ENCODE peak calls at places on chromosome 4, in nine cellular contexts. B is IMR-90, D is stomach, Z is tibial artery, H is uterus, J is thoracic aorta, L is tibial nerve, E is K562, V is GM12878. T is an unnamed sample.

GRCh38 chr4:94758141-94758699 is 465 bp downstream of the BMPR1B start:
- DNase-seq in B (no peak), D (no peak), Z (peak; percentile 73), H (peak; percentile 25), J (no peak), L (peak; percentile 42), E (no peak), V (no peak), T (peak; percentile 24)

GRCh38 chr4:22552802-22553201 is 36.9 kb upstream of the ADGRA3 start:
- DNase-seq in B (no peak), D (no peak), Z (no peak), H (no peak), J (no peak), L (no peak), E (no peak), V (no peak), T (no peak)

GRCh38 chr4:53026233-53026632 is 164.1 kb downstream of the RASL11B start:
- DNase-seq in B (peak; percentile 25), D (no peak), Z (no peak), H (no peak), J (no peak), L (no peak), E (no peak), V (no peak), T (no peak)

GRCh38 chr4:2256156-2256731 is 5.7 kb downstream of the MXD4 start:
- DNase-seq in B (no peak), D (peak; percentile 67), Z (peak; percentile 85), H (peak; percentile 43), J (peak; percentile 22), L (peak; percentile 21), E (no peak), V (no peak), T (no peak)

GRCh38 chr4:139972305-139972704 is 181.7 kb downstream of the MAML3 start:
- DNase-seq in B (no peak), D (no peak), Z (no peak), H (no peak), J (no peak), L (no peak), E (no peak), V (no peak), T (no peak)

GRCh38 chr4:2914220-2915126 is 48.7 kb downstream of the NOP14 start:
- DNase-seq in B (no peak), D (no peak), Z (no peak), H (no peak), J (no peak), L (no peak), E (no peak), V (no peak), T (no peak)

GRCh38 chr4:23981328-23981727 is 91.5 kb upstream of the PPARGC1A start:
- DNase-seq in B (peak; percentile 55), D (no peak), Z (no peak), H (no peak), J (no peak), L (no peak), E (no peak), V (no peak), T (no peak)

GRCh38 chr4:14863420-14864364 is 138.6 kb upstream of the CPEB2 start:
- DNase-seq in B (no peak), D (no peak), Z (no peak), H (no peak), J (no peak), L (no peak), E (no peak), V (no peak), T (no peak)

GRCh38 chr4:47075919-47076318 is 44.6 kb downstream of the GABRB1 start:
- DNase-seq in B (no peak), D (no peak), Z (no peak), H (no peak), J (no peak), L (no peak), E (no peak), V (no peak), T (no peak)

GRCh38 chr4:39931441-39931901 is 46.2 kb downstream of the PDS5A start:
- DNase-seq in B (no peak), D (no peak), Z (no peak), H (no peak), J (no peak), L (no peak), E (no peak), V (no peak), T (no peak)

GRCh38 chr4:1600211-1600780 is 83.8 kb downstream of the FAM53A start:
- DNase-seq in B (no peak), D (no peak), Z (no peak), H (no peak), J (no peak), L (no peak), E (no peak), V (no peak), T (no peak)

GRCh38 chr4:26132858-26133257 is 188.0 kb upstream of the RBPJ start:
- DNase-seq in B (no peak), D (no peak), Z (no peak), H (no peak), J (no peak), L (no peak), E (peak; percentile 6), V (no peak), T (no peak)

GRCh38 chr4:145808848-145809512 is 129.0 kb downstream of the C4orf51 start:
- DNase-seq in B (no peak), D (no peak), Z (no peak), H (no peak), J (no peak), L (no peak), E (no peak), V (no peak), T (no peak)

GRCh38 chr4:58560736-58561135 is 1450.6 kb upstream of the IGFBP7 start:
- DNase-seq in B (no peak), D (no peak), Z (no peak), H (no peak), J (no peak), L (no peak), E (no peak), V (no peak), T (no peak)

GRCh38 chr4:188754372-188755002 is 615.2 kb downstream of the TRIML1 start:
- DNase-seq in B (no peak), D (no peak), Z (no peak), H (no peak), J (no peak), L (no peak), E (no peak), V (no peak), T (no peak)

GRCh38 chr4:105350859-105351494 is 122.9 kb downstream of the PPA2 start:
- DNase-seq in B (peak; percentile 83), D (no peak), Z (no peak), H (no peak), J (no peak), L (no peak), E (no peak), V (no peak), T (no peak)

GRCh38 chr4:183639291-183639690 is 19.7 kb downstream of the RWDD4 start:
- DNase-seq in B (peak; percentile 24), D (no peak), Z (no peak), H (no peak), J (no peak), L (no peak), E (no peak), V (no peak), T (no peak)

GRCh38 chr4:143555676-143556075 is 42.2 kb downstream of the SMARCA5 start:
- DNase-seq in B (peak; percentile 5), D (no peak), Z (no peak), H (no peak), J (no peak), L (no peak), E (no peak), V (no peak), T (no peak)

GRCh38 chr4:28744066-28744465 is 1883.4 kb downstream of the STIM2 start:
- DNase-seq in B (peak; percentile 54), D (no peak), Z (no peak), H (no peak), J (no peak), L (no peak), E (no peak), V (no peak), T (no peak)

GRCh38 chr4:926538-926937 is 5.6 kb downstream of the GAK start:
- DNase-seq in B (no peak), D (peak; percentile 62), Z (peak; percentile 23), H (no peak), J (no peak), L (no peak), E (peak; percentile 30), V (no peak), T (peak; percentile 33)

GRCh38 chr4:126779001-126779400 is 853.8 kb upstream of the INTU start:
- DNase-seq in B (no peak), D (no peak), Z (no peak), H (no peak), J (no peak), L (no peak), E (no peak), V (no peak), T (no peak)
- H3K27ac ChIP-seq in B (peak overlapping the region; percentile 62), D (no peak overlapping the region), Z (peak overlapping the region; percentile 15), H (no peak overlapping the region), J (peak overlapping the region; percentile 55), L (no peak overlapping the region), E (peak overlapping the region; percentile 90), V (no peak overlapping the region), T (no peak overlapping the region)

DNA sequence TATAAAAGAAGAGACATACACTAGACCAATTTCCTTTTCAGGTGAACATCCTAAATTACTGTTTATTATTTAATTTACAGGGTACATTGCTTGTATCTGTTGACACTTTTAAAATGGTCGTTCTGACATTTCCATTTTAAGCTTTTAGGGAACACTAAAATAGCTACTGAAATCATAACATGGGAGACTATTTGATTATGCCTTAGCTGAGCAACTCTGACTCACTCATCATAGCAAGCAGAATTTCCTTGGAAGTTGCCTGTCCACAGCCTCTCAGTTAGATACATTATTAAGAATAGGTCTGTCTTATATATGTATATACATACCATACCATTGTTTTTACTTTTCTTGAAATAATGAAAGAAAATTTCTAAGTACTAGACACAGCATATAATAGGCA is 22.0 kb downstream of the GUCY1B1 start:
- DNase-seq in B (peak; percentile 78), D (no peak), Z (no peak), H (no peak), J (no peak), L (no peak), E (no peak), V (no peak), T (no peak)
- H3K27ac ChIP-seq in B (no peak overlapping the region), D (peak overlapping the region; percentile 9), Z (no peak overlapping the region), H (no peak overlapping the region), J (no peak overlapping the region), L (no peak overlapping the region), E (no peak overlapping the region), V (no peak overlapping the region), T (no peak overlapping the region)

GRCh38 chr4:185145572-185145971 is 2.5 kb downstream of the SLC25A4 start:
- DNase-seq in B (no peak), D (no peak), Z (peak; percentile 91), H (no peak), J (peak; percentile 18), L (no peak), E (no peak), V (no peak), T (no peak)
- H3K27ac ChIP-seq in B (no peak overlapping the region), D (peak overlapping the region; percentile 90), Z (peak overlapping the region; percentile 92), H (peak overlapping the region; percentile 0), J (peak overlapping the region; percentile 75), L (peak overlapping the region; percentile 68), E (no peak overlapping the region), V (no peak overlapping the region), T (peak overlapping the region; percentile 59)

GRCh38 chr4:153523171-153523757 is 57.1 kb downstream of the TMEM131L start:
- DNase-seq in B (no peak), D (no peak), Z (no peak), H (no peak), J (no peak), L (no peak), E (no peak), V (no peak), T (no peak)
- H3K27ac ChIP-seq in B (no peak overlapping the region), D (peak overlapping the region; percentile 40), Z (peak overlapping the region; percentile 50), H (no peak overlapping the region), J (peak overlapping the region; percentile 26), L (peak overlapping the region; percentile 5), E (no peak overlapping the region), V (peak overlapping the region; percentile 96), T (no peak overlapping the region)

T was measured in substantia nigra.